ENCODE peak calls at places on chromosomes 6 and 20, in seven cellular contexts. One of them, this sample, is unnamed.

GRCh38 chr6:63245908-63246307 is 34.6 kb downstream of the FKBP1C start:
- DNase-seq in CD8-positive, alpha-beta memory T cell: no peak
- DNase-seq in tibial artery: no peak
- DNase-seq in neural crest cell: no peak
- DNase-seq in stimulated activated naive CD8-positive, alpha-beta T cell treated with anti-CD3 and anti-CD28 coated beads, Interleukin-15, Interleukin-2, amounts not matched to agents 100 U/mL and 50 U/mL, for 24 hours: no peak
- DNase-seq in HCT116: peak
- DNase-seq in stimulated activated CD8-positive, alpha-beta memory T cell treated with anti-CD3 and anti-CD28 coated beads, Interleukin-4, amount 100 ng/mL, for 1 hour: no peak
- DNase-seq in this sample: no peak

GRCh38 chr6:27494103-27494502 is 21.2 kb upstream of the ZNF184 start:
- DNase-seq in CD8-positive, alpha-beta memory T cell: no peak
- DNase-seq in tibial artery: no peak
- DNase-seq in neural crest cell: no peak
- DNase-seq in stimulated activated naive CD8-positive, alpha-beta T cell treated with anti-CD3 and anti-CD28 coated beads, Interleukin-15, Interleukin-2, amounts not matched to agents 100 U/mL and 50 U/mL, for 24 hours: no peak
- DNase-seq in HCT116: no peak
- DNase-seq in stimulated activated CD8-positive, alpha-beta memory T cell treated with anti-CD3 and anti-CD28 coated beads, Interleukin-4, amount 100 ng/mL, for 1 hour: no peak
- DNase-seq in this sample: no peak

GRCh38 chr20:44081888-44082287 is 105.1 kb downstream of the JPH2 start:
- DNase-seq in CD8-positive, alpha-beta memory T cell: no peak
- DNase-seq in tibial artery: no peak
- DNase-seq in neural crest cell: no peak
- DNase-seq in stimulated activated naive CD8-positive, alpha-beta T cell treated with anti-CD3 and anti-CD28 coated beads, Interleukin-15, Interleukin-2, amounts not matched to agents 100 U/mL and 50 U/mL, for 24 hours: no peak
- DNase-seq in HCT116: no peak
- DNase-seq in stimulated activated CD8-positive, alpha-beta memory T cell treated with anti-CD3 and anti-CD28 coated beads, Interleukin-4, amount 100 ng/mL, for 1 hour: no peak
- DNase-seq in this sample: no peak

GRCh38 chr20:2873747-2874041 is 413 bp downstream of the PTPRA start:
- DNase-seq in CD8-positive, alpha-beta memory T cell: peak
- DNase-seq in tibial artery: peak
- DNase-seq in neural crest cell: peak
- DNase-seq in stimulated activated naive CD8-positive, alpha-beta T cell treated with anti-CD3 and anti-CD28 coated beads, Interleukin-15, Interleukin-2, amounts not matched to agents 100 U/mL and 50 U/mL, for 24 hours: peak
- DNase-seq in HCT116: no peak
- DNase-seq in stimulated activated CD8-positive, alpha-beta memory T cell treated with anti-CD3 and anti-CD28 coated beads, Interleukin-4, amount 100 ng/mL, for 1 hour: peak
- DNase-seq in this sample: peak

GRCh38 chr20:61487346-61488022 is 235.4 kb downstream of the CDH4 start:
- DNase-seq in CD8-positive, alpha-beta memory T cell: no peak
- DNase-seq in tibial artery: no peak
- DNase-seq in neural crest cell: no peak
- DNase-seq in stimulated activated naive CD8-positive, alpha-beta T cell treated with anti-CD3 and anti-CD28 coated beads, Interleukin-15, Interleukin-2, amounts not matched to agents 100 U/mL and 50 U/mL, for 24 hours: no peak
- DNase-seq in HCT116: no peak
- DNase-seq in stimulated activated CD8-positive, alpha-beta memory T cell treated with anti-CD3 and anti-CD28 coated beads, Interleukin-4, amount 100 ng/mL, for 1 hour: no peak
- DNase-seq in this sample: no peak

GRCh38 chr20:24962510-24962909 is 13.4 kb downstream of the CST7 start:
- DNase-seq in CD8-positive, alpha-beta memory T cell: no peak
- DNase-seq in tibial artery: no peak
- DNase-seq in neural crest cell: no peak
- DNase-seq in stimulated activated naive CD8-positive, alpha-beta T cell treated with anti-CD3 and anti-CD28 coated beads, Interleukin-15, Interleukin-2, amounts not matched to agents 100 U/mL and 50 U/mL, for 24 hours: no peak
- DNase-seq in HCT116: no peak
- DNase-seq in stimulated activated CD8-positive, alpha-beta memory T cell treated with anti-CD3 and anti-CD28 coated beads, Interleukin-4, amount 100 ng/mL, for 1 hour: no peak
- DNase-seq in this sample: no peak

GRCh38 chr6:107712523-107713213 is 111.4 kb downstream of the SCML4 start:
- DNase-seq in CD8-positive, alpha-beta memory T cell: no peak
- DNase-seq in tibial artery: no peak
- DNase-seq in neural crest cell: no peak
- DNase-seq in stimulated activated naive CD8-positive, alpha-beta T cell treated with anti-CD3 and anti-CD28 coated beads, Interleukin-15, Interleukin-2, amounts not matched to agents 100 U/mL and 50 U/mL, for 24 hours: no peak
- DNase-seq in HCT116: no peak
- DNase-seq in stimulated activated CD8-positive, alpha-beta memory T cell treated with anti-CD3 and anti-CD28 coated beads, Interleukin-4, amount 100 ng/mL, for 1 hour: no peak
- DNase-seq in this sample: no peak

GRCh38 chr20:52035977-52036376 is 155.6 kb downstream of the ZFP64 start:
- DNase-seq in CD8-positive, alpha-beta memory T cell: no peak
- DNase-seq in tibial artery: no peak
- DNase-seq in neural crest cell: no peak
- DNase-seq in stimulated activated naive CD8-positive, alpha-beta T cell treated with anti-CD3 and anti-CD28 coated beads, Interleukin-15, Interleukin-2, amounts not matched to agents 100 U/mL and 50 U/mL, for 24 hours: no peak
- DNase-seq in HCT116: no peak
- DNase-seq in stimulated activated CD8-positive, alpha-beta memory T cell treated with anti-CD3 and anti-CD28 coated beads, Interleukin-4, amount 100 ng/mL, for 1 hour: no peak
- DNase-seq in this sample: no peak

GRCh38 chr6:139367810-139368321 is 6.6 kb downstream of the CITED2 start:
- DNase-seq in CD8-positive, alpha-beta memory T cell: no peak
- DNase-seq in tibial artery: no peak
- DNase-seq in neural crest cell: no peak
- DNase-seq in stimulated activated naive CD8-positive, alpha-beta T cell treated with anti-CD3 and anti-CD28 coated beads, Interleukin-15, Interleukin-2, amounts not matched to agents 100 U/mL and 50 U/mL, for 24 hours: no peak
- DNase-seq in HCT116: no peak
- DNase-seq in stimulated activated CD8-positive, alpha-beta memory T cell treated with anti-CD3 and anti-CD28 coated beads, Interleukin-4, amount 100 ng/mL, for 1 hour: no peak
- DNase-seq in this sample: no peak

This sample was measured in A549.